ENCODE peak calls at places on chromosomes 16 and 17, in seven cellular contexts. One of them, this sample, is unnamed.

GRCh38 chr17:40333781-40334453 is 24.9 kb downstream of the RARA start:
- DNase-seq in dermis microvascular lymphatic vessel endothelial cell: no peak
- DNase-seq in stimulated activated naive B cell treated with anti-CD40 and anti-IgM and Interleukin-4, amounts not matched to agents 10 μg/mL and 1 μg/mL and 100 μg/mL, for 72 hours: no peak
- DNase-seq in cardiac fibroblast: no peak
- DNase-seq in kidney epithelial cell: no peak
- DNase-seq in H54: no peak
- DNase-seq in GM12864: no peak
- DNase-seq in this sample: no peak

GRCh38 chr16:56848955-56849689 is 15.9 kb upstream of the SLC12A3 start:
- DNase-seq in dermis microvascular lymphatic vessel endothelial cell: peak
- DNase-seq in stimulated activated naive B cell treated with anti-CD40 and anti-IgM and Interleukin-4, amounts not matched to agents 10 μg/mL and 1 μg/mL and 100 μg/mL, for 72 hours: no peak
- DNase-seq in cardiac fibroblast: peak
- DNase-seq in kidney epithelial cell: peak
- DNase-seq in H54: peak
- DNase-seq in GM12864: no peak
- DNase-seq in this sample: no peak

GRCh38 chr17:50209472-50210248 is 8.2 kb upstream of the COL1A1 start:
- DNase-seq in dermis microvascular lymphatic vessel endothelial cell: no peak
- DNase-seq in stimulated activated naive B cell treated with anti-CD40 and anti-IgM and Interleukin-4, amounts not matched to agents 10 μg/mL and 1 μg/mL and 100 μg/mL, for 72 hours: no peak
- DNase-seq in cardiac fibroblast: peak
- DNase-seq in kidney epithelial cell: peak
- DNase-seq in H54: peak
- DNase-seq in GM12864: no peak
- DNase-seq in this sample: no peak

GRCh38 chr17:17027442-17028058 is 14.7 kb upstream of the MPRIP start:
- DNase-seq in dermis microvascular lymphatic vessel endothelial cell: no peak
- DNase-seq in stimulated activated naive B cell treated with anti-CD40 and anti-IgM and Interleukin-4, amounts not matched to agents 10 μg/mL and 1 μg/mL and 100 μg/mL, for 72 hours: no peak
- DNase-seq in cardiac fibroblast: no peak
- DNase-seq in kidney epithelial cell: no peak
- DNase-seq in H54: no peak
- DNase-seq in GM12864: no peak
- DNase-seq in this sample: no peak

GRCh38 chr16:21626659-21627277 is 25.6 kb downstream of the IGSF6 start:
- DNase-seq in dermis microvascular lymphatic vessel endothelial cell: peak
- DNase-seq in stimulated activated naive B cell treated with anti-CD40 and anti-IgM and Interleukin-4, amounts not matched to agents 10 μg/mL and 1 μg/mL and 100 μg/mL, for 72 hours: no peak
- DNase-seq in cardiac fibroblast: peak
- DNase-seq in kidney epithelial cell: peak
- DNase-seq in H54: no peak
- DNase-seq in GM12864: no peak
- DNase-seq in this sample: peak

GRCh38 chr16:57781349-57781740 is 20.9 kb downstream of the KIFC3 start:
- DNase-seq in dermis microvascular lymphatic vessel endothelial cell: no peak
- DNase-seq in stimulated activated naive B cell treated with anti-CD40 and anti-IgM and Interleukin-4, amounts not matched to agents 10 μg/mL and 1 μg/mL and 100 μg/mL, for 72 hours: no peak
- DNase-seq in cardiac fibroblast: no peak
- DNase-seq in kidney epithelial cell: no peak
- DNase-seq in H54: no peak
- DNase-seq in GM12864: no peak
- DNase-seq in this sample: no peak

GRCh38 chr17:44977740-44978584 is 9.9 kb upstream of the C1QL1 start:
- DNase-seq in dermis microvascular lymphatic vessel endothelial cell: no peak
- DNase-seq in stimulated activated naive B cell treated with anti-CD40 and anti-IgM and Interleukin-4, amounts not matched to agents 10 μg/mL and 1 μg/mL and 100 μg/mL, for 72 hours: no peak
- DNase-seq in cardiac fibroblast: no peak
- DNase-seq in kidney epithelial cell: no peak
- DNase-seq in H54: no peak
- DNase-seq in GM12864: no peak
- DNase-seq in this sample: no peak

GRCh38 chr17:45269912-45270311 is 8.0 kb upstream of the SPATA32 start:
- DNase-seq in dermis microvascular lymphatic vessel endothelial cell: no peak
- DNase-seq in stimulated activated naive B cell treated with anti-CD40 and anti-IgM and Interleukin-4, amounts not matched to agents 10 μg/mL and 1 μg/mL and 100 μg/mL, for 72 hours: no peak
- DNase-seq in cardiac fibroblast: no peak
- DNase-seq in kidney epithelial cell: no peak
- DNase-seq in H54: no peak
- DNase-seq in GM12864: no peak
- DNase-seq in this sample: no peak

GRCh38 chr17:69913241-69914015 is 161.6 kb upstream of the KCNJ16 start:
- DNase-seq in dermis microvascular lymphatic vessel endothelial cell: no peak
- DNase-seq in stimulated activated naive B cell treated with anti-CD40 and anti-IgM and Interleukin-4, amounts not matched to agents 10 μg/mL and 1 μg/mL and 100 μg/mL, for 72 hours: no peak
- DNase-seq in cardiac fibroblast: no peak
- DNase-seq in kidney epithelial cell: no peak
- DNase-seq in H54: no peak
- DNase-seq in GM12864: no peak
- DNase-seq in this sample: no peak

GRCh38 chr17:82429824-82430223 is 11.4 kb upstream of the OGFOD3 start:
- DNase-seq in dermis microvascular lymphatic vessel endothelial cell: no peak
- DNase-seq in stimulated activated naive B cell treated with anti-CD40 and anti-IgM and Interleukin-4, amounts not matched to agents 10 μg/mL and 1 μg/mL and 100 μg/mL, for 72 hours: no peak
- DNase-seq in cardiac fibroblast: no peak
- DNase-seq in kidney epithelial cell: no peak
- DNase-seq in H54: no peak
- DNase-seq in GM12864: no peak
- DNase-seq in this sample: no peak

GRCh38 chr16:70661918-70662641 is 15.7 kb downstream of the IL34 start:
- DNase-seq in dermis microvascular lymphatic vessel endothelial cell: no peak
- DNase-seq in stimulated activated naive B cell treated with anti-CD40 and anti-IgM and Interleukin-4, amounts not matched to agents 10 μg/mL and 1 μg/mL and 100 μg/mL, for 72 hours: no peak
- DNase-seq in cardiac fibroblast: no peak
- DNase-seq in kidney epithelial cell: no peak
- DNase-seq in H54: no peak
- DNase-seq in GM12864: no peak
- DNase-seq in this sample: no peak

GRCh38 chr17:73316919-73317505 is 5.2 kb upstream of the CDC42EP4 start:
- DNase-seq in dermis microvascular lymphatic vessel endothelial cell: no peak
- DNase-seq in stimulated activated naive B cell treated with anti-CD40 and anti-IgM and Interleukin-4, amounts not matched to agents 10 μg/mL and 1 μg/mL and 100 μg/mL, for 72 hours: peak
- DNase-seq in cardiac fibroblast: peak
- DNase-seq in kidney epithelial cell: no peak
- DNase-seq in H54: no peak
- DNase-seq in GM12864: no peak
- DNase-seq in this sample: no peak

GRCh38 chr17:38958326-38958725 is 8.9 kb downstream of the FBXO47 start:
- DNase-seq in dermis microvascular lymphatic vessel endothelial cell: peak
- DNase-seq in stimulated activated naive B cell treated with anti-CD40 and anti-IgM and Interleukin-4, amounts not matched to agents 10 μg/mL and 1 μg/mL and 100 μg/mL, for 72 hours: no peak
- DNase-seq in cardiac fibroblast: peak
- DNase-seq in kidney epithelial cell: no peak
- DNase-seq in H54: no peak
- DNase-seq in GM12864: no peak
- DNase-seq in this sample: no peak

GRCh38 chr17:78506454-78507309 is 70.5 kb downstream of the DNAH17 start:
- DNase-seq in dermis microvascular lymphatic vessel endothelial cell: no peak
- DNase-seq in stimulated activated naive B cell treated with anti-CD40 and anti-IgM and Interleukin-4, amounts not matched to agents 10 μg/mL and 1 μg/mL and 100 μg/mL, for 72 hours: no peak
- DNase-seq in cardiac fibroblast: no peak
- DNase-seq in kidney epithelial cell: no peak
- DNase-seq in H54: no peak
- DNase-seq in GM12864: no peak
- DNase-seq in this sample: no peak

GRCh38 chr17:76934561-76935320 is 66.5 kb downstream of the MGAT5B start:
- DNase-seq in dermis microvascular lymphatic vessel endothelial cell: no peak
- DNase-seq in stimulated activated naive B cell treated with anti-CD40 and anti-IgM and Interleukin-4, amounts not matched to agents 10 μg/mL and 1 μg/mL and 100 μg/mL, for 72 hours: no peak
- DNase-seq in cardiac fibroblast: no peak
- DNase-seq in kidney epithelial cell: no peak
- DNase-seq in H54: no peak
- DNase-seq in GM12864: no peak
- DNase-seq in this sample: no peak

GRCh38 chr17:77749316-77749715 is 209.2 kb upstream of the TNRC6C start:
- DNase-seq in dermis microvascular lymphatic vessel endothelial cell: no peak
- DNase-seq in stimulated activated naive B cell treated with anti-CD40 and anti-IgM and Interleukin-4, amounts not matched to agents 10 μg/mL and 1 μg/mL and 100 μg/mL, for 72 hours: no peak
- DNase-seq in cardiac fibroblast: no peak
- DNase-seq in kidney epithelial cell: no peak
- DNase-seq in H54: no peak
- DNase-seq in GM12864: no peak
- DNase-seq in this sample: no peak

GRCh38 chr17:8887834-8888703 is 20.6 kb upstream of the PIK3R6 start:
- DNase-seq in dermis microvascular lymphatic vessel endothelial cell: peak
- DNase-seq in stimulated activated naive B cell treated with anti-CD40 and anti-IgM and Interleukin-4, amounts not matched to agents 10 μg/mL and 1 μg/mL and 100 μg/mL, for 72 hours: no peak
- DNase-seq in cardiac fibroblast: peak
- DNase-seq in kidney epithelial cell: no peak
- DNase-seq in H54: peak
- DNase-seq in GM12864: no peak
- DNase-seq in this sample: no peak

GRCh38 chr16:88560722-88561484 is 9.3 kb upstream of the ZC3H18 start:
- DNase-seq in dermis microvascular lymphatic vessel endothelial cell: peak
- DNase-seq in stimulated activated naive B cell treated with anti-CD40 and anti-IgM and Interleukin-4, amounts not matched to agents 10 μg/mL and 1 μg/mL and 100 μg/mL, for 72 hours: no peak
- DNase-seq in cardiac fibroblast: peak
- DNase-seq in kidney epithelial cell: no peak
- DNase-seq in H54: no peak
- DNase-seq in GM12864: no peak
- DNase-seq in this sample: no peak

GRCh38 chr17:45794840-45795239 is 10.7 kb downstream of the CRHR1 start:
- DNase-seq in dermis microvascular lymphatic vessel endothelial cell: no peak
- DNase-seq in stimulated activated naive B cell treated with anti-CD40 and anti-IgM and Interleukin-4, amounts not matched to agents 10 μg/mL and 1 μg/mL and 100 μg/mL, for 72 hours: no peak
- DNase-seq in cardiac fibroblast: peak
- DNase-seq in kidney epithelial cell: no peak
- DNase-seq in H54: peak
- DNase-seq in GM12864: no peak
- DNase-seq in this sample: no peak

GRCh38 chr17:10042589-10043244 is 137.6 kb upstream of the RCVRN start:
- DNase-seq in dermis microvascular lymphatic vessel endothelial cell: no peak
- DNase-seq in stimulated activated naive B cell treated with anti-CD40 and anti-IgM and Interleukin-4, amounts not matched to agents 10 μg/mL and 1 μg/mL and 100 μg/mL, for 72 hours: no peak
- DNase-seq in cardiac fibroblast: no peak
- DNase-seq in kidney epithelial cell: no peak
- DNase-seq in H54: no peak
- DNase-seq in GM12864: no peak
- DNase-seq in this sample: no peak

GRCh38 chr17:74089869-74090464 is 113.5 kb upstream of the RPL38 start:
- DNase-seq in dermis microvascular lymphatic vessel endothelial cell: no peak
- DNase-seq in stimulated activated naive B cell treated with anti-CD40 and anti-IgM and Interleukin-4, amounts not matched to agents 10 μg/mL and 1 μg/mL and 100 μg/mL, for 72 hours: no peak
- DNase-seq in cardiac fibroblast: peak
- DNase-seq in kidney epithelial cell: no peak
- DNase-seq in H54: peak
- DNase-seq in GM12864: peak
- DNase-seq in this sample: peak

GRCh38 chr17:30225112-30225511 is 10.4 kb downstream of the SLC6A4 start:
- DNase-seq in dermis microvascular lymphatic vessel endothelial cell: no peak
- DNase-seq in stimulated activated naive B cell treated with anti-CD40 and anti-IgM and Interleukin-4, amounts not matched to agents 10 μg/mL and 1 μg/mL and 100 μg/mL, for 72 hours: no peak
- DNase-seq in cardiac fibroblast: no peak
- DNase-seq in kidney epithelial cell: no peak
- DNase-seq in H54: no peak
- DNase-seq in GM12864: no peak
- DNase-seq in this sample: no peak

GRCh38 chr16:69761983-69762842 is at the start of gene WWP2:
- DNase-seq in dermis microvascular lymphatic vessel endothelial cell: peak
- DNase-seq in stimulated activated naive B cell treated with anti-CD40 and anti-IgM and Interleukin-4, amounts not matched to agents 10 μg/mL and 1 μg/mL and 100 μg/mL, for 72 hours: peak
- DNase-seq in cardiac fibroblast: peak
- DNase-seq in kidney epithelial cell: peak
- DNase-seq in H54: peak
- DNase-seq in GM12864: peak
- DNase-seq in this sample: peak

GRCh38 chr17:29168079-29168758 is 12.0 kb downstream of the MYO18A start:
- DNase-seq in dermis microvascular lymphatic vessel endothelial cell: peak
- DNase-seq in stimulated activated naive B cell treated with anti-CD40 and anti-IgM and Interleukin-4, amounts not matched to agents 10 μg/mL and 1 μg/mL and 100 μg/mL, for 72 hours: no peak
- DNase-seq in cardiac fibroblast: no peak
- DNase-seq in kidney epithelial cell: no peak
- DNase-seq in H54: no peak
- DNase-seq in GM12864: no peak
- DNase-seq in this sample: no peak

GRCh38 chr17:43702636-43703035 is 40.9 kb upstream of the MEOX1 start:
- DNase-seq in dermis microvascular lymphatic vessel endothelial cell: no peak
- DNase-seq in stimulated activated naive B cell treated with anti-CD40 and anti-IgM and Interleukin-4, amounts not matched to agents 10 μg/mL and 1 μg/mL and 100 μg/mL, for 72 hours: no peak
- DNase-seq in cardiac fibroblast: peak
- DNase-seq in kidney epithelial cell: no peak
- DNase-seq in H54: no peak
- DNase-seq in GM12864: no peak
- DNase-seq in this sample: peak

GRCh38 chr17:64498308-64499203 is 1.7 kb upstream of the POLG2 start:
- DNase-seq in dermis microvascular lymphatic vessel endothelial cell: no peak
- DNase-seq in stimulated activated naive B cell treated with anti-CD40 and anti-IgM and Interleukin-4, amounts not matched to agents 10 μg/mL and 1 μg/mL and 100 μg/mL, for 72 hours: no peak
- DNase-seq in cardiac fibroblast: no peak
- DNase-seq in kidney epithelial cell: no peak
- DNase-seq in H54: no peak
- DNase-seq in GM12864: no peak
- DNase-seq in this sample: no peak

GRCh38 chr17:2435181-2435741 is 34.4 kb upstream of the MNT start:
- DNase-seq in dermis microvascular lymphatic vessel endothelial cell: no peak
- DNase-seq in stimulated activated naive B cell treated with anti-CD40 and anti-IgM and Interleukin-4, amounts not matched to agents 10 μg/mL and 1 μg/mL and 100 μg/mL, for 72 hours: no peak
- DNase-seq in cardiac fibroblast: no peak
- DNase-seq in kidney epithelial cell: no peak
- DNase-seq in H54: no peak
- DNase-seq in GM12864: no peak
- DNase-seq in this sample: no peak

GRCh38 chr16:64152010-64152767 is 969.7 kb downstream of the CDH11 start:
- DNase-seq in dermis microvascular lymphatic vessel endothelial cell: no peak
- DNase-seq in stimulated activated naive B cell treated with anti-CD40 and anti-IgM and Interleukin-4, amounts not matched to agents 10 μg/mL and 1 μg/mL and 100 μg/mL, for 72 hours: no peak
- DNase-seq in cardiac fibroblast: peak
- DNase-seq in kidney epithelial cell: no peak
- DNase-seq in H54: no peak
- DNase-seq in GM12864: no peak
- DNase-seq in this sample: no peak

GRCh38 chr16:59697236-59697635 is 963.1 kb upstream of the GOT2 start:
- DNase-seq in dermis microvascular lymphatic vessel endothelial cell: no peak
- DNase-seq in stimulated activated naive B cell treated with anti-CD40 and anti-IgM and Interleukin-4, amounts not matched to agents 10 μg/mL and 1 μg/mL and 100 μg/mL, for 72 hours: no peak
- DNase-seq in cardiac fibroblast: peak
- DNase-seq in kidney epithelial cell: no peak
- DNase-seq in H54: no peak
- DNase-seq in GM12864: no peak
- DNase-seq in this sample: no peak

GRCh38 chr17:70071127-70071526 is 3.9 kb upstream of the KCNJ16 start:
- DNase-seq in dermis microvascular lymphatic vessel endothelial cell: no peak
- DNase-seq in stimulated activated naive B cell treated with anti-CD40 and anti-IgM and Interleukin-4, amounts not matched to agents 10 μg/mL and 1 μg/mL and 100 μg/mL, for 72 hours: no peak
- DNase-seq in cardiac fibroblast: no peak
- DNase-seq in kidney epithelial cell: no peak
- DNase-seq in H54: no peak
- DNase-seq in GM12864: no peak
- DNase-seq in this sample: no peak

GRCh38 chr16:71443714-71444113 is 1.9 kb upstream of the TLE7 start:
- DNase-seq in dermis microvascular lymphatic vessel endothelial cell: no peak
- DNase-seq in stimulated activated naive B cell treated with anti-CD40 and anti-IgM and Interleukin-4, amounts not matched to agents 10 μg/mL and 1 μg/mL and 100 μg/mL, for 72 hours: no peak
- DNase-seq in cardiac fibroblast: no peak
- DNase-seq in kidney epithelial cell: no peak
- DNase-seq in H54: no peak
- DNase-seq in GM12864: no peak
- DNase-seq in this sample: no peak

GRCh38 chr17:327296-327695 is 25.3 kb downstream of the RPH3AL start:
- DNase-seq in dermis microvascular lymphatic vessel endothelial cell: no peak
- DNase-seq in stimulated activated naive B cell treated with anti-CD40 and anti-IgM and Interleukin-4, amounts not matched to agents 10 μg/mL and 1 μg/mL and 100 μg/mL, for 72 hours: no peak
- DNase-seq in cardiac fibroblast: no peak
- DNase-seq in kidney epithelial cell: no peak
- DNase-seq in H54: no peak
- DNase-seq in GM12864: no peak
- DNase-seq in this sample: no peak

GRCh38 chr17:560379-560935 is 154.2 kb downstream of the VPS53 start:
- DNase-seq in dermis microvascular lymphatic vessel endothelial cell: peak
- DNase-seq in stimulated activated naive B cell treated with anti-CD40 and anti-IgM and Interleukin-4, amounts not matched to agents 10 μg/mL and 1 μg/mL and 100 μg/mL, for 72 hours: no peak
- DNase-seq in cardiac fibroblast: peak
- DNase-seq in kidney epithelial cell: no peak
- DNase-seq in H54: peak
- DNase-seq in GM12864: no peak
- DNase-seq in this sample: no peak

GRCh38 chr16:23679274-23679985 is 741 bp downstream of the PLK1 start:
- DNase-seq in dermis microvascular lymphatic vessel endothelial cell: peak
- DNase-seq in stimulated activated naive B cell treated with anti-CD40 and anti-IgM and Interleukin-4, amounts not matched to agents 10 μg/mL and 1 μg/mL and 100 μg/mL, for 72 hours: no peak
- DNase-seq in cardiac fibroblast: peak
- DNase-seq in kidney epithelial cell: no peak
- DNase-seq in H54: peak
- DNase-seq in GM12864: no peak
- DNase-seq in this sample: peak

GRCh38 chr16:67632415-67633172 is 12.3 kb upstream of the CARMIL2 start:
- DNase-seq in dermis microvascular lymphatic vessel endothelial cell: no peak
- DNase-seq in stimulated activated naive B cell treated with anti-CD40 and anti-IgM and Interleukin-4, amounts not matched to agents 10 μg/mL and 1 μg/mL and 100 μg/mL, for 72 hours: no peak
- DNase-seq in cardiac fibroblast: peak
- DNase-seq in kidney epithelial cell: no peak
- DNase-seq in H54: no peak
- DNase-seq in GM12864: no peak
- DNase-seq in this sample: no peak

GRCh38 chr17:77863814-77864161 is 94.7 kb upstream of the TNRC6C start:
- DNase-seq in dermis microvascular lymphatic vessel endothelial cell: no peak
- DNase-seq in stimulated activated naive B cell treated with anti-CD40 and anti-IgM and Interleukin-4, amounts not matched to agents 10 μg/mL and 1 μg/mL and 100 μg/mL, for 72 hours: no peak
- DNase-seq in cardiac fibroblast: no peak
- DNase-seq in kidney epithelial cell: no peak
- DNase-seq in H54: no peak
- DNase-seq in GM12864: no peak
- DNase-seq in this sample: no peak

GRCh38 chr16:48317614-48318013 is 67.6 kb downstream of the SIAH1 start:
- DNase-seq in dermis microvascular lymphatic vessel endothelial cell: peak
- DNase-seq in stimulated activated naive B cell treated with anti-CD40 and anti-IgM and Interleukin-4, amounts not matched to agents 10 μg/mL and 1 μg/mL and 100 μg/mL, for 72 hours: no peak
- DNase-seq in cardiac fibroblast: peak
- DNase-seq in kidney epithelial cell: peak
- DNase-seq in H54: no peak
- DNase-seq in GM12864: no peak
- DNase-seq in this sample: no peak

GRCh38 chr16:87351320-87351698 is 32.3 kb downstream of the FBXO31 start:
- DNase-seq in dermis microvascular lymphatic vessel endothelial cell: no peak
- DNase-seq in stimulated activated naive B cell treated with anti-CD40 and anti-IgM and Interleukin-4, amounts not matched to agents 10 μg/mL and 1 μg/mL and 100 μg/mL, for 72 hours: no peak
- DNase-seq in cardiac fibroblast: no peak
- DNase-seq in kidney epithelial cell: no peak
- DNase-seq in H54: no peak
- DNase-seq in GM12864: no peak
- DNase-seq in this sample: no peak

This sample was measured in activated CD4-positive, alpha-beta T cell treated with anti-CD3 and anti-CD28 coated beads, Interleukin-2, amount 10 ng/mL, durations not matched to agents 7 days and 5 days.